ENCODE peak calls at places on chromosomes 5 and 9, in five cellular contexts. One of them, this sample, is unnamed.

GRCh38 chr5:156934450-156935211 is 28.4 kb downstream of the TIMD4 start:
- DNase-seq in testis: peak
- DNase-seq in Peyer's patch: peak
- DNase-seq in mammary epithelial cell: no peak
- DNase-seq in stomach: no peak
- DNase-seq in this sample: peak

GRCh38 chr9:108039491-108039890 is 549.9 kb upstream of the KLF4 start:
- DNase-seq in testis: no peak
- DNase-seq in Peyer's patch: no peak
- DNase-seq in mammary epithelial cell: peak
- DNase-seq in stomach: no peak
- DNase-seq in this sample: no peak

GRCh38 chr5:102270036-102270435 is 26.0 kb downstream of the SLCO4C1 start:
- DNase-seq in testis: no peak
- DNase-seq in Peyer's patch: no peak
- DNase-seq in mammary epithelial cell: no peak
- DNase-seq in stomach: no peak
- DNase-seq in this sample: no peak

GRCh38 chr9:14251146-14252071 is 62.5 kb downstream of the NFIB start:
- DNase-seq in testis: peak
- DNase-seq in Peyer's patch: peak
- DNase-seq in mammary epithelial cell: peak
- DNase-seq in stomach: peak
- DNase-seq in this sample: peak

GRCh38 chr5:33857037-33857436 is 34.8 kb downstream of the ADAMTS12 start:
- DNase-seq in testis: no peak
- DNase-seq in Peyer's patch: no peak
- DNase-seq in mammary epithelial cell: no peak
- DNase-seq in stomach: no peak
- DNase-seq in this sample: no peak

GRCh38 chr5:132820162-132820754 is 7.2 kb downstream of the SOWAHA start:
- DNase-seq in testis: peak
- DNase-seq in Peyer's patch: peak
- DNase-seq in mammary epithelial cell: peak
- DNase-seq in stomach: peak
- DNase-seq in this sample: peak

GRCh38 chr5:135913713-135914626 is 18.3 kb upstream of the IL9 start:
- DNase-seq in testis: no peak
- DNase-seq in Peyer's patch: no peak
- DNase-seq in mammary epithelial cell: no peak
- DNase-seq in stomach: no peak
- DNase-seq in this sample: no peak

GRCh38 chr5:96282020-96282419 is 151.0 kb downstream of the PCSK1 start:
- DNase-seq in testis: no peak
- DNase-seq in Peyer's patch: no peak
- DNase-seq in mammary epithelial cell: no peak
- DNase-seq in stomach: no peak
- DNase-seq in this sample: no peak

GRCh38 chr9:5978523-5978922 is 36.9 kb downstream of the RANBP6 start:
- DNase-seq in testis: no peak
- DNase-seq in Peyer's patch: no peak
- DNase-seq in mammary epithelial cell: no peak
- DNase-seq in stomach: no peak
- DNase-seq in this sample: no peak

GRCh38 chr5:16593013-16593412 is 23.8 kb downstream of the RETREG1 start:
- DNase-seq in testis: no peak
- DNase-seq in Peyer's patch: no peak
- DNase-seq in mammary epithelial cell: no peak
- DNase-seq in stomach: no peak
- DNase-seq in this sample: no peak

GRCh38 chr9:35649431-35650340 is 1.0 kb downstream of the SIT1 start:
- DNase-seq in testis: no peak
- DNase-seq in Peyer's patch: peak
- DNase-seq in mammary epithelial cell: no peak
- DNase-seq in stomach: no peak
- DNase-seq in this sample: no peak

GRCh38 chr9:107389617-107390071 is 99.9 kb downstream of the KLF4 start:
- DNase-seq in testis: peak
- DNase-seq in Peyer's patch: peak
- DNase-seq in mammary epithelial cell: peak
- DNase-seq in stomach: peak
- DNase-seq in this sample: peak

GRCh38 chr9:114427644-114428043 is 39.9 kb upstream of the AKNA start:
- DNase-seq in testis: no peak
- DNase-seq in Peyer's patch: peak
- DNase-seq in mammary epithelial cell: no peak
- DNase-seq in stomach: no peak
- DNase-seq in this sample: no peak

GRCh38 chr5:2282034-2282690 is 399.4 kb upstream of the IRX4 start:
- DNase-seq in testis: no peak
- DNase-seq in Peyer's patch: no peak
- DNase-seq in mammary epithelial cell: no peak
- DNase-seq in stomach: no peak
- DNase-seq in this sample: no peak

GRCh38 chr9:16369427-16369826 is 501.0 kb downstream of the BNC2 start:
- DNase-seq in testis: no peak
- DNase-seq in Peyer's patch: no peak
- DNase-seq in mammary epithelial cell: no peak
- DNase-seq in stomach: no peak
- DNase-seq in this sample: no peak

GRCh38 chr5:61167382-61167781 is 5.1 kb upstream of the SMIM15 start:
- DNase-seq in testis: peak
- DNase-seq in Peyer's patch: no peak
- DNase-seq in mammary epithelial cell: peak
- DNase-seq in stomach: peak
- DNase-seq in this sample: peak

GRCh38 chr9:76355886-76356285 is 38.3 kb downstream of the RFK start:
- DNase-seq in testis: no peak
- DNase-seq in Peyer's patch: no peak
- DNase-seq in mammary epithelial cell: no peak
- DNase-seq in stomach: no peak
- DNase-seq in this sample: no peak

GRCh38 chr9:124219290-124219605 is 38.5 kb upstream of the NEK6 start:
- DNase-seq in testis: no peak
- DNase-seq in Peyer's patch: peak
- DNase-seq in mammary epithelial cell: no peak
- DNase-seq in stomach: no peak
- DNase-seq in this sample: no peak

GRCh38 chr9:13915591-13916301 is 398.2 kb downstream of the NFIB start:
- DNase-seq in testis: no peak
- DNase-seq in Peyer's patch: no peak
- DNase-seq in mammary epithelial cell: no peak
- DNase-seq in stomach: no peak
- DNase-seq in this sample: no peak

GRCh38 chr9:75545292-75545691 is 345.2 kb upstream of the PCSK5 start:
- DNase-seq in testis: no peak
- DNase-seq in Peyer's patch: no peak
- DNase-seq in mammary epithelial cell: no peak
- DNase-seq in stomach: no peak
- DNase-seq in this sample: no peak

GRCh38 chr9:128055222-128056040 is 11.7 kb downstream of the NAIF1 start:
- DNase-seq in testis: peak
- DNase-seq in Peyer's patch: no peak
- DNase-seq in mammary epithelial cell: no peak
- DNase-seq in stomach: peak
- DNase-seq in this sample: peak

GRCh38 chr9:21395778-21396717 is 10.8 kb upstream of the IFNA2 start:
- DNase-seq in testis: peak
- DNase-seq in Peyer's patch: peak
- DNase-seq in mammary epithelial cell: no peak
- DNase-seq in stomach: peak
- DNase-seq in this sample: peak

GRCh38 chr9:128828719-128829452 is 708 bp downstream of the SPOUT1 start:
- DNase-seq in testis: no peak
- DNase-seq in Peyer's patch: no peak
- DNase-seq in mammary epithelial cell: peak
- DNase-seq in stomach: no peak
- DNase-seq in this sample: no peak

GRCh38 chr5:97998946-97999345 is 774.5 kb upstream of the RGMB start:
- DNase-seq in testis: no peak
- DNase-seq in Peyer's patch: no peak
- DNase-seq in mammary epithelial cell: no peak
- DNase-seq in stomach: no peak
- DNase-seq in this sample: no peak

GRCh38 chr9:114225534-114226288 is 70.4 kb downstream of the COL27A1 start:
- DNase-seq in testis: no peak
- DNase-seq in Peyer's patch: no peak
- DNase-seq in mammary epithelial cell: peak
- DNase-seq in stomach: no peak
- DNase-seq in this sample: no peak

GRCh38 chr9:38178282-38178681 is 109.3 kb upstream of the SHB start:
- DNase-seq in testis: no peak
- DNase-seq in Peyer's patch: no peak
- DNase-seq in mammary epithelial cell: peak
- DNase-seq in stomach: no peak
- DNase-seq in this sample: no peak

GRCh38 chr5:10133830-10134229 is 115.9 kb downstream of the ATPSCKMT start:
- DNase-seq in testis: peak
- DNase-seq in Peyer's patch: no peak
- DNase-seq in mammary epithelial cell: no peak
- DNase-seq in stomach: no peak
- DNase-seq in this sample: no peak

GRCh38 chr9:92438900-92439526 is 14.7 kb upstream of the OMD start:
- DNase-seq in testis: no peak
- DNase-seq in Peyer's patch: no peak
- DNase-seq in mammary epithelial cell: no peak
- DNase-seq in stomach: no peak
- DNase-seq in this sample: no peak

GRCh38 chr5:68187268-68188055 is 28.1 kb upstream of the PIK3R1 start:
- DNase-seq in testis: peak
- DNase-seq in Peyer's patch: no peak
- DNase-seq in mammary epithelial cell: no peak
- DNase-seq in stomach: no peak
- DNase-seq in this sample: peak

GRCh38 chr5:167759411-167759821 is 532.0 kb upstream of the WWC1 start:
- DNase-seq in testis: no peak
- DNase-seq in Peyer's patch: no peak
- DNase-seq in mammary epithelial cell: peak
- DNase-seq in stomach: no peak
- DNase-seq in this sample: no peak
- H3K27ac ChIP-seq in testis: no peak
- H3K27ac ChIP-seq in Peyer's patch: no peak
- H3K27ac ChIP-seq in mammary epithelial cell: peak
- H3K27ac ChIP-seq in stomach: no peak
- H3K27ac ChIP-seq in this sample: no peak

GRCh38 chr5:8844206-8844605 is 701.7 kb downstream of the SEMA5A start:
- DNase-seq in testis: no peak
- DNase-seq in Peyer's patch: no peak
- DNase-seq in mammary epithelial cell: no peak
- DNase-seq in stomach: no peak
- DNase-seq in this sample: no peak
- H3K27ac ChIP-seq in testis: no peak
- H3K27ac ChIP-seq in Peyer's patch: peak
- H3K27ac ChIP-seq in mammary epithelial cell: no peak
- H3K27ac ChIP-seq in stomach: peak
- H3K27ac ChIP-seq in this sample: no peak

GRCh38 chr5:111512406-111513174 is at the start of gene STARD4:
- DNase-seq in testis: peak
- DNase-seq in Peyer's patch: peak
- DNase-seq in mammary epithelial cell: peak
- DNase-seq in stomach: peak
- DNase-seq in this sample: peak

GRCh38 chr5:111511174-111512025 is 935 bp downstream of the STARD4 start:
- DNase-seq in testis: no peak
- DNase-seq in Peyer's patch: no peak
- DNase-seq in mammary epithelial cell: peak
- DNase-seq in stomach: no peak
- DNase-seq in this sample: no peak

GRCh38 chr5:111513175-111513520 is 813 bp upstream of the STARD4 start:
- DNase-seq in testis: no peak
- DNase-seq in Peyer's patch: no peak
- DNase-seq in mammary epithelial cell: no peak
- DNase-seq in stomach: no peak
- DNase-seq in this sample: no peak

GRCh38 chr5:111512026-111512405 is 319 bp downstream of the STARD4 start:
- DNase-seq in testis: peak
- DNase-seq in Peyer's patch: no peak
- DNase-seq in mammary epithelial cell: no peak
- DNase-seq in stomach: no peak
- DNase-seq in this sample: no peak

DNA sequence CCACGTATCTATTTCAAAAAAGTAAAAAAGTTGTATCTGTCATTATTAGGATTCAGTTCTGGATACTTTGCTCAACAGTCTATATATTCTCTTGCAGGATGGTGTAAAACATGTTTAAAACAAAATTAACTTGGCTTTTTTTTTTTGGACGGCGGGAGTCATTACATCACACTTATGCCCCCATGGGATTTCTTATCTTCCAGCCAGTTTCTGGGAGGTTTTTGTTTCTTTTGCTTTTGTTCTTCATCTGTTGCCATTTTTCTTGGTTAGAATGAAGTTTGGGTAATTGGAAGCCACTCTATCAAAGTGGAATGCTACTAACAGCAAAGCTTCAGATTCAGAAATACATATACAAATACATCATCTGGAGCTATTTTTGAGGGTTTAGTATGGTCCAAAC is 1.8 kb upstream of the STARD4 start:
- DNase-seq in testis: no peak
- DNase-seq in Peyer's patch: no peak
- DNase-seq in mammary epithelial cell: no peak
- DNase-seq in stomach: no peak
- DNase-seq in this sample: no peak
- H3K27ac ChIP-seq in testis: no peak
- H3K27ac ChIP-seq in Peyer's patch: no peak
- H3K27ac ChIP-seq in mammary epithelial cell: no peak
- H3K27ac ChIP-seq in stomach: no peak
- H3K27ac ChIP-seq in this sample: no peak

DNA sequence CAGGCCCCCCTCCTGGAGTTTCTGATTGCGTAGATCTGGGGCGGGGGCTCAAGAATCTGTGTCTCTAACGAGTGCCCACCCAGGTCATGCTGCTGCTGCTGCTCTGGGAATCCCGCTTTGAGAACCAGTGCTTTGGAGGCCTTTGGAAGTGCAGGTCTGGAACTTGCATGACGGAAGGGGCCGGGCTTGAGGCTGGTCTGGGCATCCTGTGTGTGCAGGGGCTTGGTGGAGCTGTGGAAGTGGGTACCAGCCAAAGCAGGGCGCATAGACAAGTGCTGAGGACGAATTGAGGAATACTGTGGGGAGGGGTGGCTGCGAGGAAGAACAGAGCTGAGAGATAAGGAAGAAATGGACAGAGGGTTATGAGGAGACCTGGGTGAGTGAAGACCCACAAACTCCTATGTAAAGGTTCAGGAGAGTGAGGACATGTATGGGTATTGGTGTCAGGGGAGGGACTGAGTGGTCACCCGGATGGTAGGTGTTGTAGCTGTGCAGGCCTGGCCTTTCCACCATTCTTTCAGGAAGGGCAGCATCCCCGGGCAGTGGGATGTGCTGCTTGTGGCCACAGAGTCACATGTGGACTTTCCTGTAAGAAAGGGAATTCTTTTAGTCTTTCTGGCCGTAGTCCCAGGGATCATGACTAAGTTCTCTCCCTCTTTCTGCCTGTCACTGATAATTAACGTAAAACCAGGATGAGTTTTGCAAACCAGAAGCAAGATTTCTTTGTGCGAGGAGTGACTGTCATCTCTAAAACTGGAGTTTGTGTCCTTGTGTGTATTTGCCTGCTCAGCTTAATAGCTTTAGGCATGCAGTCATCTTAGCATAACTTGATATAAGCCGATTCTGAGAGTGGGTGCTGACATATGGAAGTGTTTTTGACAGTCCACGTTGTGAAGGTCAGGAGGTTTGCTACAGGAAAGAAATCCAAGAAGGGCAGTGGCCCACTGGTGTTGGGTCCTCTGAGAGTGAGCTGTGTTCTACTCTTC is 43.3 kb upstream of the TJP2 start:
- DNase-seq in testis: no peak
- DNase-seq in Peyer's patch: peak
- DNase-seq in mammary epithelial cell: peak
- DNase-seq in stomach: no peak
- DNase-seq in this sample: no peak
- H3K27ac ChIP-seq in testis: no peak
- H3K27ac ChIP-seq in Peyer's patch: peak
- H3K27ac ChIP-seq in mammary epithelial cell: peak
- H3K27ac ChIP-seq in stomach: peak
- H3K27ac ChIP-seq in this sample: peak